ENCODE peak calls at places on chromosomes 11 and 22, in eight cellular contexts. F, E, Q, A, G, H, O and Y are unnamed samples.

GRCh38 chr22:48738204-48738980 is 1089.3 kb downstream of the BRD1 start:
- DNase-seq in F (no peak), E (no peak), Q (no peak), A (no peak), G (no peak), H (peak), O (no peak), Y (peak)

GRCh38 chr11:129946965-129947364 is 51.6 kb upstream of the NFRKB start:
- DNase-seq in F (no peak), E (no peak), Q (no peak), A (no peak), G (peak), H (no peak), O (no peak), Y (no peak)

GRCh38 chr11:84675631-84676030 is 951.5 kb downstream of the DLG2 start:
- DNase-seq in F (no peak), E (no peak), Q (no peak), A (no peak), G (no peak), H (no peak), O (no peak), Y (no peak)

GRCh38 chr11:20315800-20316199 is 47.7 kb upstream of the HTATIP2 start:
- DNase-seq in F (no peak), E (no peak), Q (no peak), A (no peak), G (no peak), H (no peak), O (no peak), Y (no peak)

GRCh38 chr11:69691449-69691848 is 12.4 kb downstream of the FGF19 start:
- DNase-seq in F (no peak), E (no peak), Q (no peak), A (no peak), G (no peak), H (no peak), O (peak), Y (no peak)

GRCh38 chr11:2803186-2804057 is 82.2 kb downstream of the CDKN1C start:
- DNase-seq in F (no peak), E (peak), Q (no peak), A (no peak), G (no peak), H (peak), O (no peak), Y (peak)

GRCh38 chr22:46001426-46002106 is 24.6 kb upstream of the WNT7B start:
- DNase-seq in F (no peak), E (peak), Q (no peak), A (no peak), G (no peak), H (peak), O (no peak), Y (peak)

GRCh38 chr11:18013790-18014507 is 1.1 kb upstream of the SERGEF start:
- DNase-seq in F (no peak), E (no peak), Q (peak), A (peak), G (peak), H (peak), O (no peak), Y (no peak)

GRCh38 chr11:108112059-108112458 is 9.3 kb upstream of the ACAT1 start:
- DNase-seq in F (no peak), E (no peak), Q (no peak), A (no peak), G (no peak), H (no peak), O (no peak), Y (no peak)

GRCh38 chr11:66971483-66971882 is 3.6 kb upstream of the C11orf86 start:
- DNase-seq in F (peak), E (no peak), Q (no peak), A (no peak), G (no peak), H (no peak), O (no peak), Y (no peak)

GRCh38 chr11:69799097-69799496 is 20.1 kb downstream of the FGF3 start:
- DNase-seq in F (no peak), E (no peak), Q (no peak), A (no peak), G (no peak), H (no peak), O (no peak), Y (no peak)

GRCh38 chr11:34214961-34215805 is 109.8 kb downstream of the NAT10 start:
- DNase-seq in F (peak), E (no peak), Q (no peak), A (no peak), G (no peak), H (no peak), O (peak), Y (no peak)

GRCh38 chr11:45150301-45150700 is 3.9 kb downstream of the PRDM11 start:
- DNase-seq in F (no peak), E (no peak), Q (no peak), A (no peak), G (no peak), H (no peak), O (no peak), Y (peak)

GRCh38 chr22:21701384-21701971 is 34.1 kb downstream of the YPEL1 start:
- DNase-seq in F (no peak), E (no peak), Q (no peak), A (no peak), G (no peak), H (no peak), O (no peak), Y (no peak)

GRCh38 chr22:32444068-32444467 is 20.2 kb downstream of the BPIFC start:
- DNase-seq in F (no peak), E (no peak), Q (peak), A (no peak), G (peak), H (no peak), O (peak), Y (no peak)

GRCh38 chr11:94769897-94770296 is 1.7 kb downstream of the AMOTL1 start:
- DNase-seq in F (no peak), E (peak), Q (no peak), A (no peak), G (no peak), H (no peak), O (no peak), Y (peak)

GRCh38 chr11:104529213-104529612 is 365.3 kb upstream of the PDGFD start:
- DNase-seq in F (peak), E (no peak), Q (no peak), A (no peak), G (no peak), H (no peak), O (no peak), Y (no peak)

GRCh38 chr11:129322941-129323340 is 52.7 kb upstream of the BARX2 start:
- DNase-seq in F (no peak), E (no peak), Q (no peak), A (no peak), G (no peak), H (no peak), O (no peak), Y (no peak)

GRCh38 chr22:32207971-32208480 is 3.2 kb upstream of the RFPL2 start:
- DNase-seq in F (no peak), E (no peak), Q (no peak), A (no peak), G (no peak), H (no peak), O (no peak), Y (no peak)

GRCh38 chr11:31959711-31960110 is 131.2 kb upstream of the RCN1 start:
- DNase-seq in F (peak), E (no peak), Q (no peak), A (no peak), G (no peak), H (no peak), O (peak), Y (no peak)

GRCh38 chr22:41288245-41288946 is 2.4 kb upstream of the RANGAP1 start:
- DNase-seq in F (peak), E (no peak), Q (peak), A (peak), G (no peak), H (peak), O (peak), Y (no peak)

GRCh38 chr11:115502636-115503082 is 1.6 kb downstream of the CADM1 start:
- DNase-seq in F (no peak), E (peak), Q (peak), A (no peak), G (no peak), H (no peak), O (no peak), Y (no peak)

GRCh38 chr11:115503083-115503885 is 931 bp downstream of the CADM1 start:
- DNase-seq in F (peak), E (peak), Q (peak), A (peak), G (peak), H (peak), O (no peak), Y (peak)

GRCh38 chr11:115505165-115505564 is 950 bp upstream of the CADM1 start:
- DNase-seq in F (no peak), E (no peak), Q (peak), A (peak), G (no peak), H (peak), O (no peak), Y (no peak)

GRCh38 chr11:115504279-115505158 is at the start of gene CADM1:
- DNase-seq in F (peak), E (peak), Q (peak), A (peak), G (peak), H (peak), O (no peak), Y (peak)

DNA sequence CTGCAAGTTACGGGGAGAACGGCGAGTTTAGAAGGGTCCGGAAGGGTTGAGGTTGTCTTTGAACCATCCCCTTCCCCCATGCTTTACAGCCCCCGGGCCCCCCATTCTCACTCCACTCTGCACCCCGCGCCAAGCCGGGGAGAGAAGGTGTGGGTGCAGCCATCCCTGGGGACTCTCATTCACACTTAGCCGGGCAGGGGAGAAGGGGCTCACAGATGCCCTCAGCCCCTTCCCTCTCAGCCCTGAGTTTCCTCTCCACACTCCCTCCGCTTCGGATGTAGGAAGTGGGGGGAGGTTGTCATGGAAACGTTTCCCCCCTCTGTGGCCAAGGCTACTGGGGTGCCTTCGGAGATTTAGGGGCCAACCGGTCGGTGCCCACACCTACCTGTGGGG is 333 bp downstream of the CADM1 start:
- DNase-seq in F (no peak), E (no peak), Q (no peak), A (no peak), G (no peak), H (no peak), O (no peak), Y (peak)
- H3K27ac ChIP-seq in F (peak), E (peak), Q (no peak), A (peak), G (peak), H (peak), O (no peak), Y (no peak)

GRCh38 chr11:122655527-122656072 is at the start of gene UBASH3B:
- DNase-seq in F (peak), E (peak), Q (peak), A (peak), G (peak), H (peak), O (peak), Y (peak)
- H3K27ac ChIP-seq in F (peak), E (peak), Q (peak), A (no peak), G (peak), H (peak), O (peak), Y (peak)

DNA sequence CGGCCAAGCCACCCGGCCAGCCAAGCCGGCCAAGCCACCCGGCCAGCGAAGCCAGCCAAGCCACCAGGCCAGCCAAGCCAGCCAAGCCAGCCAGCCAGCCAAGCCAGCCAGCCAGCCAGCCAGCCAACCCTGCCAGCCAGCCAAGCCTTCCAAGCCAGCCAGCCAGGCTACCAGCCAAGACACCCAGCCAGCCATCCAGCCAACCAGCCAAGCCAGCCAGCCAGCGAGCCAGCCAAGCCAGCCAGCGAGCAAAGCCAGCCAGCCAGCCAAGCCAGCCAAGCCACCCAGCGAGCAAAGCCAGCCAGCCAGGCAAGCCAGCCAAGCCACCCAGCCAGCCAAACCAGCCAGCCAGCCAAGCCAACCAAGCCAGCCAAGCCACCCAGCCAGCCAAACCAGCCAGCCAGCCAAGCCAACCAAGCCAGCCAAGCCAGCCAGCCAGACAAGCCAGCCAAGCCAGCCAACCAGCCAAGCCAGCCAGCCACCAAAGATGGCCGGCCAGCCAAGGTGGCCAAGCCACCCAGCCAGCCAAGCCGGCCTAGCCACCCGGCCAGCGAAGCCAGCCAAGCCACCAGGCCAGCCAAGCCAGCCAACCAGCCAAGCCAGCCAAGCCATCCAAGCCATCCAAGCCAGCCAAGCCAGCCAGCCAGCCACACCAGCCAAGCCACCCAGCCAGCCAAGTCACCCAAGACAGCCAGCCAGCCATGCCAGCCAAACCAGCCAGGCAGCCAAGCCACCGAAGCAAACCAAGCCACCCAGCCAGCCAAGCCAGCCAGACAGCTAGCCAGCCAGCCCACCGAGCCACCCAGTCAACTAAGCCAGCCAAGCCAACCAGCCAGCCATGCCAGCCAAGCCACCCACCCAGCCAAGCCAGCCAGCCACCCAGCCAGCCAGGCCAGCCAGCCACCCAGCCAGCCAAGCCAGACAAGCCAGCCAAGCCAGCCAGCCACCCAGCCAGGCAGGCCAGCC is 28.8 kb downstream of the CCT8L2 start:
- DNase-seq in F (no peak), E (peak), Q (no peak), A (no peak), G (no peak), H (peak), O (no peak), Y (no peak)
- H3K27ac ChIP-seq in F (no peak), E (no peak), Q (no peak), A (no peak), G (no peak), H (no peak), O (no peak), Y (no peak)

GRCh38 chr11:74909363-74909762 is 39.5 kb downstream of the XRRA1 start:
- DNase-seq in F (no peak), E (no peak), Q (no peak), A (no peak), G (no peak), H (no peak), O (no peak), Y (no peak)
- H3K27ac ChIP-seq in F (no peak), E (no peak), Q (no peak), A (peak), G (no peak), H (no peak), O (no peak), Y (no peak)

GRCh38 chr11:1481483-1481825 is 5.1 kb downstream of the MOB2 start:
- DNase-seq in F (no peak), E (no peak), Q (no peak), A (no peak), G (no peak), H (no peak), O (no peak), Y (peak)
- H3K27ac ChIP-seq in F (no peak), E (no peak), Q (no peak), A (peak), G (no peak), H (no peak), O (no peak), Y (peak)

DNA sequence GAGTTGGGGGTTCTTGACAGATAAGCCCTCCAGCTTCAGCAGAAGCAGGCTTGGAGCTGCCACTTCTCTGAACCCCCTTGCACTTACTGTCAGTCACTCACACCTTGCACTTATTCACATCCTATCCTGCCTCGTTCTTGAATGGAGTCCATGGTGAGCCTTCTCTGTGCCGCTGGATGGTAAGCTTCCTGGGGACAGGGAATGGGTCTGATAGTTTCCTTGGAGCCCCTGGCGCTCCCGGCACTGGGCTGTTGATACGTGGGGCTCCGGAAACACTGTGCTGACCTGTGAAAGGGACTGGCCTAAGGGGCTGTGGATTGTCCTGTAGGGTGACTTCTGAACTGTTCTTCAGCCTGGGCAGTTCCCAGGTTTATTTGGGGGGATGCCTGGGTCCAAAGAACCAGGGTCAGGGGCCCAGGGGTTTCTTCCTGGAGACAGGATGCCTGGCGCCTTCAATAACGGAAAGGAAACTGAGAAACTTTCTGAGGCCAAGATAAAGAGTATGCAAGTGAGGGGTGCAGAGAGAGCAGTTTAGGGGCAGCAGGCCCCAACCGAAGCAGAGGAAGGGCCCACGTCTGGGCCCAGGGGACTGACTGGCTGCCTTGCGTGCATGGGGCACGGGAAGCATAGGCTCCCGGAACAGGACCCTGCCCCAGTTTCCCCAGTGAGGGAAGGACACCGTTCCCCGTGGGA is 709 bp upstream of the ST3GAL4 start:
- DNase-seq in F (no peak), E (no peak), Q (no peak), A (no peak), G (peak), H (no peak), O (no peak), Y (peak)
- H3K27ac ChIP-seq in F (peak), E (peak), Q (peak), A (no peak), G (peak), H (peak), O (peak), Y (peak)

DNA sequence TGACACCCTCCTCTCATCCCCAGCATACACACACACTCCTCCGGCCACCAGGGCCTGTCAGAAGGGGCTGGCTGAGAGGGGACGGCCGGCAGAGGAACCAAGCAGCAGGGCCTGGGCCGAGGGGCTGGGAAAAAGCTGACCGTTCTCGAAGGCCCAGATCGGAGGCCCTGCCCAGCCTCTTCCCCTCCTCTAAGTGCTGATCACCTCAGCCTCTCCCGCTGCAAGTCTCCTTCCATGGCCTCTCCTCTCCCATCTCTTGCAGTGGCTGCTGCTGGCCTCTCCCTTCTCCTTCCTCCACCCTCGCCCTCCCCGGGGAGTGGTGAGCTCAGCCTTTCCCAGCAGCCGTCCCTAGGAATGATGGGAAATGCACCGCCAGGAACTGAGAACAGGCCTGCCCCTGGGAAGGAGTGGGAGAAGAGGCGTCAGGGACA is 39.6 kb downstream of the ARRB1 start:
- DNase-seq in F (no peak), E (no peak), Q (no peak), A (no peak), G (no peak), H (peak), O (no peak), Y (peak)
- H3K27ac ChIP-seq in F (peak), E (peak), Q (no peak), A (peak), G (no peak), H (peak), O (no peak), Y (no peak)